ENCODE peak calls at places on chromosome 9, in ten cellular contexts. H, M, X, D, W, A, N, O, J and K are unnamed samples.
A peak's percentile ranks its signal among the peaks of the same experiment; 100 is the strongest.

GRCh38 chr9:133274236-133275104 is 531 bp downstream of the ABO start:
- DNase-seq in O (no peak), M (no peak), D (no peak), A (no peak), X (peak; percentile 82), J (no peak), W (no peak), N (no peak), H (no peak), K (no peak)

GRCh38 chr9:77649109-77649812 is 1.1 kb upstream of the GNA14 start:
- DNase-seq in D (no peak), M (peak; percentile 61), W (peak; percentile 18), O (no peak), X (no peak), A (peak; percentile 66), J (no peak), H (no peak), N (no peak), K (peak; percentile 14)

GRCh38 chr9:20593551-20593950 is 28.7 kb downstream of the MLLT3 start:
- DNase-seq in H (no peak), A (no peak), D (no peak), O (no peak), W (peak; percentile 8), J (no peak), X (no peak), N (no peak), M (no peak), K (peak; percentile 62)

GRCh38 chr9:78321505-78321904 is 24.6 kb downstream of the PSAT1 start:
- DNase-seq in O (no peak), X (peak; percentile 37), A (no peak), M (no peak), H (no peak), J (no peak), W (no peak), N (no peak), D (no peak), K (no peak)

GRCh38 chr9:68780735-68781134 is 75.7 kb downstream of the PIP5K1B start:
- DNase-seq in J (no peak), D (no peak), X (no peak), W (peak; percentile 4), H (no peak), O (no peak), M (peak; percentile 6), A (no peak), N (no peak), K (peak; percentile 14)

GRCh38 chr9:5510360-5510931 is at the start of gene PDCD1LG2:
- DNase-seq in H (no peak), J (no peak), N (peak; percentile 44), W (peak; percentile 66), D (no peak), O (no peak), A (no peak), M (peak; percentile 69), X (no peak), K (peak; percentile 79)

GRCh38 chr9:111940697-111941096 is 44.1 kb downstream of the UGCG start:
- DNase-seq in A (no peak), H (no peak), J (no peak), N (no peak), M (peak; percentile 27), D (no peak), X (no peak), O (no peak), W (no peak), K (no peak)

GRCh38 chr9:33263936-33264472 is 504 bp downstream of the BAG1 start:
- DNase-seq in N (no peak), M (no peak), H (peak; percentile 77), A (peak; percentile 73), W (peak; percentile 38), O (peak; percentile 86), J (no peak), X (peak; percentile 93), D (peak; percentile 25), K (peak; percentile 15)

GRCh38 chr9:23686896-23687295 is 139.1 kb downstream of the ELAVL2 start:
- DNase-seq in H (no peak), M (peak; percentile 32), J (no peak), D (no peak), N (no peak), O (no peak), X (no peak), W (no peak), A (no peak), K (no peak)

GRCh38 chr9:104260004-104260403 is 165.9 kb downstream of the SMC2 start:
- DNase-seq in M (no peak), J (no peak), D (no peak), O (no peak), N (no peak), X (no peak), W (no peak), H (no peak), A (no peak), K (no peak)

GRCh38 chr9:74035786-74036185 is 461.3 kb upstream of the RORB start:
- DNase-seq in W (no peak), A (no peak), J (no peak), D (no peak), M (no peak), H (no peak), N (no peak), X (no peak), O (no peak), K (peak; percentile 37)

GRCh38 chr9:94923333-94924089 is 197.0 kb downstream of the AOPEP start:
- DNase-seq in O (no peak), J (no peak), W (no peak), X (no peak), M (no peak), A (no peak), H (no peak), N (no peak), D (no peak), K (no peak)

GRCh38 chr9:37395229-37395628 is 27.3 kb upstream of the GRHPR start:
- DNase-seq in H (no peak), J (no peak), D (no peak), A (no peak), N (no peak), X (no peak), O (no peak), W (no peak), M (no peak), K (no peak)

GRCh38 chr9:91776409-91777365 is 173.3 kb downstream of the ROR2 start:
- DNase-seq in N (no peak), O (no peak), D (no peak), H (no peak), A (peak; percentile 13), W (peak; percentile 53), J (no peak), M (no peak), X (no peak), K (no peak)

GRCh38 chr9:91778031-91778430 is 172.0 kb downstream of the ROR2 start:
- DNase-seq in X (no peak), J (no peak), M (no peak), W (no peak), A (peak; percentile 40), D (no peak), N (no peak), O (no peak), H (no peak), K (no peak)

GRCh38 chr9:91775011-91775707 is 174.9 kb downstream of the ROR2 start:
- DNase-seq in D (peak; percentile 78), M (peak; percentile 62), W (peak; percentile 73), X (no peak), O (no peak), J (no peak), N (no peak), H (peak; percentile 71), A (peak; percentile 75), K (peak; percentile 46)

GRCh38 chr9:91777437-91777836 is 172.6 kb downstream of the ROR2 start:
- DNase-seq in N (peak; percentile 49), A (no peak), J (no peak), H (no peak), D (no peak), W (peak; percentile 73), O (no peak), X (no peak), M (no peak), K (no peak)

DNA sequence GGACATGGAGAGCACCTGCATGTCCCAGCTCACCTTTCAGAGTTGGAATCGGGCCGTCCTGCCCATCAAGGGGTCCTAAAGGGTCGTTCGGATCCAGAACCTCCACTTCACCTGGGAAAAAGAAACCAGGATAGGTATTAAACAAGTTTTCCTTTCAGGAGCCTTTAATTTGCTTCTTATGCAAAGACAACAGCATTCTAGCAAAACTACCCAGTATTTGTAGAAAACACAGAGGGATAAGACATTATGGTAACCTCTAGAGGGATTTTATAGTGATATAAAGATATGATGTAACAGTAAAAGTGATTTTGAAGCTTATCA is 174.4 kb downstream of the ROR2 start:
- DNase-seq in W (no peak), J (no peak), A (no peak), N (no peak), M (no peak), O (no peak), X (no peak), D (no peak), H (no peak), K (no peak)
- TF ChIP-seq CTCF in W (no peak), J (no peak), A (no peak), N (no peak), M (peak; percentile 6), O (no peak), X (no peak), D (no peak), H (no peak), K (no peak)

GRCh38 chr9:3647652-3648051 is 121.9 kb upstream of the RFX3 start:
- DNase-seq in W (no peak), M (no peak), N (no peak), J (no peak), A (peak; percentile 21), X (no peak), D (no peak), H (no peak), O (no peak), K (peak; percentile 5)
- TF ChIP-seq CTCF in W (no peak), M (no peak), N (no peak), J (no peak), A (no peak), X (no peak), D (no peak), H (no peak), O (no peak), K (no peak)

GRCh38 chr9:29118555-29118954 is 1545.3 kb upstream of the C9orf72 start:
- DNase-seq in N (no peak), M (no peak), O (no peak), J (no peak), H (peak; percentile 48), A (no peak), D (no peak), X (no peak), W (no peak), K (no peak)
- TF ChIP-seq CTCF in N (no peak), M (no peak), O (no peak), J (no peak), H (no peak), A (no peak), D (no peak), X (no peak), W (no peak), K (no peak)

DNA sequence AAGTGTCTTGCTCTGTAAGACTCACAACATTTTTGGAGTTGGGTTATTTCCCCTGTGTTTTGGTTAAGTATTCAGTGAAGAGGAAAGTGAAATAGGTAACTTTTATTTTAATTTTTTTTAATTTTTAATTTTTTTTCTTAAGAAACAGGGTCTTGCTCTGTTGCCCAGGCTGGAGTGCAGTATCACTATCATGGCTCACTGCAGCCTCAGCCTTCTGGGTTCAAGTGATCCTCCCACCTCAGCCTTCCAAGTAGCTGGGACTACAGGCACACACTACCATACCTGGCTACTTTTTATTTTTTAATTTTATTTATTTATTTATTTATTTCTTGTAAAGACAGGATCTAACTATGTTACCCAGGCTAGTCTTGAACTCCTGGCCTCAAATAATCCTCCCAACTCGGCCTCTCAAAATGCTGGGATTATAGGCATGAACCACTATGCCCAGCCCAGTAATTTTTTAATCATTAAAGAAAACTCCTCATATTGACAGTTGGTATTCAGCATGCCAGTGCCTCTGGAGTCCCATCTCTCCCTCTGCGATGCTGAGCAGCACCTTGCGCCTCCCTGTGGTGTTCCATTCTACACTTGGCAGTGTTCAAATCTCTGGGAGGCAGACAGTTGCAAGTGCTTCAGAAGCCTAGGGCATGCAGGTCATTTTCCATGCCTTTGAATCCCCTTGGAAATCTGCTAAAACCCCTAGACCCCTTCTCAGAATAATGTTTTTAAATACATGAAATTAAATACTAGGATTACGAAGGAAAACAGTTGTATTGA is 41.1 kb downstream of the GARNL3 start:
- DNase-seq in H (no peak), M (no peak), D (no peak), N (no peak), X (no peak), O (no peak), J (no peak), A (peak; percentile 21), W (no peak), K (no peak)
- TF ChIP-seq CTCF in H (no peak), M (no peak), D (no peak), N (no peak), X (no peak), O (no peak), J (no peak), A (no peak), W (no peak), K (no peak)